ENCODE peak calls at places on chromosomes 4 and X, in six cellular contexts. D is IMR-90; F is neuronal stem cell; A is endothelial cell of umbilical vein; K is tibial artery; E is CD4-positive, alpha-beta memory T cell. I is an unnamed sample.

GRCh38 chr4:82776925-82777542 is 21.6 kb downstream of the SCD5 start:
- DNase-seq in D (peak; percentile 89), F (no peak), A (no peak), K (no peak), E (no peak), I (no peak)

GRCh38 chr4:7607156-7607910 is 172.6 kb upstream of the PSAPL1 start:
- DNase-seq in D (peak; percentile 16), F (no peak), A (no peak), K (no peak), E (no peak), I (no peak)

GRCh38 chrX:17812763-17813162 is 48.3 kb downstream of the RAI2 start:
- DNase-seq in D (no peak), F (no peak), A (no peak), K (no peak), E (no peak), I (no peak)

GRCh38 chr4:40546506-40546905 is 83.2 kb downstream of the RBM47 start:
- DNase-seq in D (no peak), F (no peak), A (no peak), K (no peak), E (no peak), I (no peak)

GRCh38 chr4:22515888-22516541 is at the start of gene ADGRA3:
- DNase-seq in D (peak; percentile 51), F (peak; percentile 80), A (peak; percentile 81), K (peak; percentile 87), E (no peak), I (no peak)

GRCh38 chr4:121599049-121599448 is 97.7 kb downstream of the ANXA5 start:
- DNase-seq in D (no peak), F (no peak), A (peak; percentile 40), K (no peak), E (no peak), I (no peak)

GRCh38 chr4:122953924-122954323 is 31.5 kb upstream of the NUDT6 start:
- DNase-seq in D (no peak), F (no peak), A (no peak), K (no peak), E (no peak), I (no peak)

GRCh38 chr4:125390126-125390525 is 75.4 kb downstream of the FAT4 start:
- DNase-seq in D (peak; percentile 85), F (no peak), A (peak; percentile 86), K (no peak), E (no peak), I (no peak)

GRCh38 chrX:8868906-8869305 is 67.7 kb upstream of the FAM9A start:
- DNase-seq in D (peak; percentile 46), F (no peak), A (peak; percentile 3), K (no peak), E (no peak), I (no peak)

GRCh38 chrX:140980271-140980670 is 22.1 kb upstream of the SPANXB1 start:
- DNase-seq in D (no peak), F (no peak), A (no peak), K (no peak), E (no peak), I (no peak)

GRCh38 chrX:113384628-113385027 is 544.0 kb upstream of the AMOT start:
- DNase-seq in D (peak; percentile 41), F (no peak), A (peak; percentile 83), K (peak; percentile 62), E (no peak), I (no peak)

GRCh38 chrX:17376381-17377046 is 1.5 kb downstream of the NHS start:
- DNase-seq in D (no peak), F (peak; percentile 2), A (no peak), K (peak; percentile 68), E (no peak), I (no peak)

GRCh38 chr4:134324179-134324578 is 122.6 kb upstream of the PABPC4L start:
- DNase-seq in D (no peak), F (no peak), A (no peak), K (no peak), E (no peak), I (no peak)

GRCh38 chrX:135112096-135112729 is 8.1 kb downstream of the ETDB start:
- DNase-seq in D (peak; percentile 31), F (no peak), A (peak; percentile 39), K (no peak), E (peak; percentile 44), I (no peak)

GRCh38 chr4:10299601-10300000 is 157.6 kb downstream of the ZNF518B start:
- DNase-seq in D (no peak), F (no peak), A (no peak), K (no peak), E (no peak), I (no peak)

GRCh38 chrX:83847339-83847738 is 13.6 kb upstream of the CYLC1 start:
- DNase-seq in D (no peak), F (no peak), A (no peak), K (no peak), E (no peak), I (no peak)

GRCh38 chr4:113170818-113171468 is 121.5 kb downstream of the ANK2 start:
- DNase-seq in D (no peak), F (no peak), A (no peak), K (no peak), E (no peak), I (no peak)

GRCh38 chr4:26473893-26474292 is 16.4 kb downstream of the CCKAR start:
- DNase-seq in D (no peak), F (no peak), A (no peak), K (no peak), E (no peak), I (no peak)

GRCh38 chr4:7297881-7298280 is 105.5 kb downstream of the SORCS2 start:
- DNase-seq in D (no peak), F (no peak), A (no peak), K (no peak), E (no peak), I (no peak)

GRCh38 chrX:17547658-17548057 is 172.7 kb downstream of the NHS start:
- DNase-seq in D (peak; percentile 91), F (no peak), A (peak; percentile 90), K (no peak), E (no peak), I (no peak)

GRCh38 chr4:27154706-27155105 is 294.1 kb downstream of the STIM2 start:
- DNase-seq in D (peak; percentile 44), F (no peak), A (no peak), K (no peak), E (no peak), I (no peak)

GRCh38 chrX:106451933-106452332 is 159.8 kb upstream of the RADX start:
- DNase-seq in D (no peak), F (no peak), A (no peak), K (no peak), E (no peak), I (no peak)

GRCh38 chr4:56342746-56343145 is 44.5 kb downstream of the AASDH start:
- DNase-seq in D (no peak), F (no peak), A (no peak), K (no peak), E (no peak), I (no peak)

GRCh38 chrX:40855411-40855810 is 120.1 kb upstream of the MED14 start:
- DNase-seq in D (no peak), F (no peak), A (no peak), K (no peak), E (no peak), I (no peak)

GRCh38 chr4:151046609-151047008 is 31.5 kb upstream of the LRBA start:
- DNase-seq in D (no peak), F (no peak), A (no peak), K (no peak), E (no peak), I (no peak)

GRCh38 chr4:17665852-17666251 is 51.4 kb downstream of the MED28 start:
- DNase-seq in D (no peak), F (no peak), A (no peak), K (no peak), E (no peak), I (no peak)

GRCh38 chr4:17667253-17667652 is 52.8 kb downstream of the MED28 start:
- DNase-seq in D (no peak), F (no peak), A (no peak), K (no peak), E (no peak), I (no peak)

GRCh38 chr4:17664755-17665154 is 50.3 kb downstream of the MED28 start:
- DNase-seq in D (no peak), F (no peak), A (no peak), K (no peak), E (no peak), I (no peak)

GRCh38 chr4:17667653-17668201 is 53.3 kb downstream of the MED28 start:
- DNase-seq in D (no peak), F (no peak), A (no peak), K (no peak), E (no peak), I (no peak)

GRCh38 chr4:17665346-17665745 is 50.9 kb downstream of the MED28 start:
- DNase-seq in D (no peak), F (no peak), A (no peak), K (no peak), E (no peak), I (no peak)
- H3K4me3 ChIP-seq in D (no peak overlapping the region), F (no peak overlapping the region), A (no peak overlapping the region), K (no peak overlapping the region), E (no peak overlapping the region), I (no peak overlapping the region)

DNA sequence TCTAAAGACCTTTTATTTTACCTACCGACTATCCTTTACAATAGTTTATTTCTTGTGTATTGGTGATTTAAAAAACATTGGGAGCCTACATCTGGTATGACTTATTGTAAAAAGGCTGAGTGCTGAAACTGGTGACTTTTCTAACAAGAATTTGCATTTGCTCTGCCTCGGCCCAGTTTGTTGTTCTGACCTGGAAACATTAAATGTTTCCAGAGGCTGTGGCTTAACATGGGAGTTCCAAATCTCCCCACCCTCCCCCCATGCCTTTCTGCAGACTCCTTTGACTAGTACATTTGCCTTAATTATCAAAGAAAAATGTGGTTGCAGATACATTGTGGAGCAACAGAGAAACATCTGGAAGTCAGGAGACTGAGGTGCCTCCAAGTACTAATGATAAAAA is 39.8 kb downstream of the SPCS3 start:
- DNase-seq in D (peak; percentile 79), F (no peak), A (no peak), K (no peak), E (no peak), I (no peak)
- H3K4me1 ChIP-seq in D (peaks cover 8% of the 10 kb centered on the region), F (no peaks in the 10 kb centered on the region), A (no peaks in the 10 kb centered on the region), K (no peaks in the 10 kb centered on the region), E (no peaks in the 10 kb centered on the region), I (no peaks in the 10 kb centered on the region)

DNA sequence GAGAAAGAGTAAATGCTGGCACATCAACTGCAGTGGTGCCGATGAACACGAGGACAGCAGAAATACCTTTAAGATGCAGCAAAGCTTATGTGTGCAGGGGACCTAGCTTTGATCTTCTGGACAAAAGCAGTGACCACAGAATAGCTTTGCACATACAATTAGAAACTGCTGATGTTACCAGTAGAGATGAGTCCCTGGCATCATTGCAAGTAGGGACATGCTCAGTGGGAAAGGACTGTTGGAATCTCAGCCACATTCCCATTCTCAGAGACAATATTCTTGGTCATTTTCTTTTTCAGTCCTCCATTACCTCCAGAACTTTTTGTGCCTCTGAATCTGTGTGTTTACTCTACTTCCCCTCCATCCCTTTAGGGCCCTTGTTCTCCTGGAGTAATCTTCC is 16.9 kb upstream of the PDLIM3 start:
- DNase-seq in D (no peak), F (no peak), A (no peak), K (no peak), E (no peak), I (no peak)
- H3K27ac ChIP-seq in D (no peak overlapping the region), F (no peak overlapping the region), A (no peak overlapping the region), K (no peak overlapping the region), E (no peak overlapping the region), I (no peak overlapping the region)

DNA sequence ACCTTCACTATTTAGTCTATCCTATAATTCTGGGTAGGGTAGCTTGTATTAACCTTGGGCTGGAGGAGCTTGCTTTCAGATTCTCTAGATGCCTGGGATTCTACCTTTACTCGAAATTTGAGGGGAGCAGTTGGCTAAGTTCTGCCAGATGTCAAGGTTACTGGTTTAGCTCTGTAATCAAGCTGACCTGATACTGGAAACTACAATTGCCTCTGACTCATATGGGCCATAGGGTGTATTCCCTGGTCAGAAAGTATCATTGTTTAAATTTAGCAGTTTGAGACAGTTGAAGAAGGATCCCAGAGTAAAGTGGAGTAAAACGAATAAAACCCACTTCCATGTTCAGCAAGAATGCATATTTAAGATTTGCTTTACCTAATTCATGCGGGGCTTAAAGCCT is 337.6 kb downstream of the SPIN4 start:
- DNase-seq in D (no peak), F (no peak), A (no peak), K (no peak), E (no peak), I (no peak)
- H3K4me3 ChIP-seq in D (no peak overlapping the region), F (no peak overlapping the region), A (no peak overlapping the region), K (no peak overlapping the region), E (no peak overlapping the region), I (no peak overlapping the region)